ENCODE peak calls at places on chromosome 15, in nine cellular contexts. F is GM12878, V is NCI-H1092, H is Calu3, G is H9, Z is cardiac fibroblast, N is Kasumi-1, L is foreskin fibroblast, C is amygdala. D is an unnamed sample.

GRCh38 chr15:101723161-101723873 is 956 bp downstream of the TARS3 start:
- DNase-seq in F (peak; percentile 82), V (no peak), H (no peak), G (no peak), Z (peak; percentile 15), N (peak; percentile 46), L (peak; percentile 10), C (no peak), D (peak; percentile 38)

GRCh38 chr15:65791335-65792129 is 561 bp downstream of the DENND4A start:
- DNase-seq in F (no peak), V (peak; percentile 30), H (peak; percentile 49), G (peak; percentile 61), Z (peak; percentile 58), N (peak; percentile 40), L (peak; percentile 12), C (peak; percentile 67), D (no peak)

GRCh38 chr15:48718646-48719045 is 73.1 kb upstream of the FBN1 start:
- DNase-seq in F (no peak), V (no peak), H (no peak), G (no peak), Z (peak; percentile 41), N (no peak), L (peak; percentile 42), C (no peak), D (no peak)

GRCh38 chr15:43211336-43211735 is 9.5 kb downstream of the EPB42 start:
- DNase-seq in F (no peak), V (no peak), H (no peak), G (no peak), Z (no peak), N (no peak), L (no peak), C (no peak), D (no peak)

GRCh38 chr15:26083457-26084350 is 220.6 kb upstream of the ATP10A start:
- DNase-seq in F (no peak), V (no peak), H (no peak), G (no peak), Z (no peak), N (no peak), L (no peak), C (no peak), D (no peak)

GRCh38 chr15:93035092-93035915 is 53.7 kb downstream of the RGMA start:
- DNase-seq in F (no peak), V (no peak), H (no peak), G (no peak), Z (no peak), N (no peak), L (no peak), C (no peak), D (no peak)

GRCh38 chr15:44545934-44546802 is 9.2 kb downstream of the EIF3J start:
- DNase-seq in F (peak; percentile 41), V (no peak), H (no peak), G (no peak), Z (no peak), N (no peak), L (peak; percentile 43), C (no peak), D (peak; percentile 66)

GRCh38 chr15:48897144-48897814 is 19.3 kb downstream of the EID1 start:
- DNase-seq in F (no peak), V (no peak), H (no peak), G (no peak), Z (peak; percentile 73), N (no peak), L (peak; percentile 56), C (no peak), D (peak; percentile 4)

GRCh38 chr15:90819390-90819789 is 49.0 kb upstream of the FURIN start:
- DNase-seq in F (no peak), V (no peak), H (no peak), G (no peak), Z (no peak), N (peak; percentile 14), L (no peak), C (no peak), D (no peak)

GRCh38 chr15:72146221-72146620 is 28.0 kb downstream of the SENP8 start:
- DNase-seq in F (no peak), V (no peak), H (no peak), G (no peak), Z (no peak), N (no peak), L (no peak), C (no peak), D (no peak)

GRCh38 chr15:39589815-39590644 is 9.2 kb downstream of the THBS1 start:
- DNase-seq in F (no peak), V (no peak), H (no peak), G (no peak), Z (peak; percentile 70), N (no peak), L (peak; percentile 7), C (no peak), D (no peak)

GRCh38 chr15:29089731-29090616 is 179.6 kb downstream of the NSMCE3 start:
- DNase-seq in F (no peak), V (no peak), H (no peak), G (no peak), Z (peak; percentile 9), N (peak; percentile 57), L (peak; percentile 8), C (no peak), D (peak; percentile 34)

GRCh38 chr15:85854345-85855097 is 59.8 kb upstream of the KLHL25 start:
- DNase-seq in F (no peak), V (peak; percentile 28), H (peak; percentile 66), G (peak; percentile 65), Z (peak; percentile 77), N (peak; percentile 52), L (peak; percentile 45), C (no peak), D (peak; percentile 52)

GRCh38 chr15:94582368-94582767 is 351.0 kb downstream of the MCTP2 start:
- DNase-seq in F (peak; percentile 9), V (no peak), H (peak; percentile 13), G (peak; percentile 63), Z (peak; percentile 21), N (peak; percentile 79), L (no peak), C (no peak), D (peak; percentile 36)

GRCh38 chr15:99438691-99439523 is 126.9 kb upstream of the MEF2A start:
- DNase-seq in F (no peak), V (no peak), H (no peak), G (peak; percentile 25), Z (no peak), N (no peak), L (no peak), C (no peak), D (no peak)

GRCh38 chr15:74130089-74130848 is at the start of gene ISLR2:
- DNase-seq in F (no peak), V (peak; percentile 39), H (no peak), G (no peak), Z (peak; percentile 29), N (no peak), L (no peak), C (no peak), D (no peak)

GRCh38 chr15:70035719-70036077 is 62.0 kb downstream of the TLE3 start:
- DNase-seq in F (peak; percentile 71), V (no peak), H (no peak), G (no peak), Z (no peak), N (no peak), L (no peak), C (no peak), D (peak; percentile 92)

GRCh38 chr15:64305261-64305660 is 50.7 kb downstream of the CSNK1G1 start:
- DNase-seq in F (no peak), V (no peak), H (no peak), G (no peak), Z (no peak), N (no peak), L (no peak), C (no peak), D (no peak)

GRCh38 chr15:77584201-77584600 is 48.5 kb downstream of the LINGO1 start:
- DNase-seq in F (no peak), V (no peak), H (peak; percentile 36), G (peak; percentile 59), Z (no peak), N (no peak), L (no peak), C (no peak), D (peak; percentile 16)

GRCh38 chr15:28933710-28934445 is 48.1 kb downstream of the APBA2 start:
- DNase-seq in F (no peak), V (no peak), H (no peak), G (no peak), Z (peak; percentile 38), N (no peak), L (no peak), C (no peak), D (no peak)

GRCh38 chr15:70672081-70672480 is 91.3 kb downstream of the UACA start:
- DNase-seq in F (peak; percentile 51), V (no peak), H (no peak), G (no peak), Z (no peak), N (peak; percentile 43), L (no peak), C (no peak), D (peak; percentile 95)

GRCh38 chr15:60525640-60526039 is 46.7 kb upstream of the ICE2 start:
- DNase-seq in F (no peak), V (no peak), H (no peak), G (no peak), Z (no peak), N (no peak), L (no peak), C (no peak), D (no peak)

GRCh38 chr15:62110000-62110851 is 43.4 kb downstream of the C2CD4A start:
- DNase-seq in F (no peak), V (peak; percentile 65), H (peak; percentile 57), G (no peak), Z (peak; percentile 66), N (no peak), L (peak; percentile 30), C (no peak), D (no peak)

GRCh38 chr15:39030291-39031070 is 465.9 kb upstream of the RASGRP1 start:
- DNase-seq in F (no peak), V (no peak), H (no peak), G (no peak), Z (no peak), N (no peak), L (no peak), C (no peak), D (no peak)

GRCh38 chr15:98970799-98971198 is 36.8 kb downstream of the PGPEP1L start:
- DNase-seq in F (no peak), V (no peak), H (no peak), G (no peak), Z (no peak), N (no peak), L (no peak), C (no peak), D (no peak)